ENCODE peak calls at places on chromosomes 16 and 17, in nine cellular contexts. One of them, this sample, is unnamed.

GRCh38 chr16:11053916-11054460 is 109.6 kb downstream of the CLEC16A start:
- DNase-seq in glutamatergic neuron: peak
- DNase-seq in upper lobe of right lung: peak
- DNase-seq in esophagus muscularis mucosa: no peak
- DNase-seq in cardiac muscle cell: no peak
- DNase-seq in adrenal gland: no peak
- DNase-seq in OCI-LY7: no peak
- DNase-seq in AG10803: no peak
- DNase-seq in heart left ventricle: no peak
- DNase-seq in this sample: no peak

GRCh38 chr17:43559161-43559816 is 13.1 kb upstream of the ETV4 start:
- DNase-seq in AG10803: peak
- DNase-seq in adrenal gland: peak
- DNase-seq in esophagus muscularis mucosa: no peak
- DNase-seq in upper lobe of right lung: no peak
- DNase-seq in heart left ventricle: no peak
- DNase-seq in glutamatergic neuron: no peak
- DNase-seq in cardiac muscle cell: no peak
- DNase-seq in OCI-LY7: no peak
- DNase-seq in this sample: no peak

GRCh38 chr16:68367034-68367433 is 56.2 kb downstream of the PRMT7 start:
- DNase-seq in cardiac muscle cell: peak
- DNase-seq in glutamatergic neuron: no peak
- DNase-seq in esophagus muscularis mucosa: no peak
- DNase-seq in upper lobe of right lung: no peak
- DNase-seq in heart left ventricle: no peak
- DNase-seq in AG10803: peak
- DNase-seq in OCI-LY7: peak
- DNase-seq in adrenal gland: peak
- DNase-seq in this sample: peak

GRCh38 chr16:9050102-9050830 is 41.2 kb upstream of the HAPSTR1 start:
- DNase-seq in adrenal gland: no peak
- DNase-seq in cardiac muscle cell: peak
- DNase-seq in OCI-LY7: peak
- DNase-seq in heart left ventricle: no peak
- DNase-seq in glutamatergic neuron: peak
- DNase-seq in upper lobe of right lung: no peak
- DNase-seq in AG10803: no peak
- DNase-seq in esophagus muscularis mucosa: no peak
- DNase-seq in this sample: peak

GRCh38 chr17:56478836-56479447 is 114.6 kb upstream of the NOG start:
- DNase-seq in heart left ventricle: no peak
- DNase-seq in cardiac muscle cell: peak
- DNase-seq in glutamatergic neuron: peak
- DNase-seq in adrenal gland: peak
- DNase-seq in OCI-LY7: peak
- DNase-seq in AG10803: peak
- DNase-seq in upper lobe of right lung: no peak
- DNase-seq in esophagus muscularis mucosa: no peak
- DNase-seq in this sample: no peak

GRCh38 chr17:57484081-57484666 is 227.9 kb downstream of the MSI2 start:
- DNase-seq in upper lobe of right lung: no peak
- DNase-seq in adrenal gland: no peak
- DNase-seq in glutamatergic neuron: no peak
- DNase-seq in cardiac muscle cell: no peak
- DNase-seq in esophagus muscularis mucosa: no peak
- DNase-seq in AG10803: peak
- DNase-seq in OCI-LY7: no peak
- DNase-seq in heart left ventricle: no peak
- DNase-seq in this sample: no peak

GRCh38 chr16:31129568-31130335 is 5.8 kb downstream of the PRSS8 start:
- DNase-seq in upper lobe of right lung: peak
- DNase-seq in heart left ventricle: peak
- DNase-seq in cardiac muscle cell: no peak
- DNase-seq in OCI-LY7: no peak
- DNase-seq in esophagus muscularis mucosa: no peak
- DNase-seq in adrenal gland: peak
- DNase-seq in AG10803: no peak
- DNase-seq in glutamatergic neuron: no peak
- DNase-seq in this sample: no peak

GRCh38 chr16:51607202-51607756 is 456.2 kb upstream of the SALL1 start:
- DNase-seq in glutamatergic neuron: no peak
- DNase-seq in adrenal gland: no peak
- DNase-seq in upper lobe of right lung: no peak
- DNase-seq in AG10803: peak
- DNase-seq in cardiac muscle cell: no peak
- DNase-seq in OCI-LY7: no peak
- DNase-seq in esophagus muscularis mucosa: no peak
- DNase-seq in heart left ventricle: no peak
- DNase-seq in this sample: no peak

GRCh38 chr17:69235338-69236058 is 6.9 kb upstream of the ABCA10 start:
- DNase-seq in cardiac muscle cell: peak
- DNase-seq in AG10803: peak
- DNase-seq in esophagus muscularis mucosa: peak
- DNase-seq in OCI-LY7: peak
- DNase-seq in glutamatergic neuron: peak
- DNase-seq in adrenal gland: peak
- DNase-seq in heart left ventricle: peak
- DNase-seq in upper lobe of right lung: peak
- DNase-seq in this sample: peak

GRCh38 chr16:66824006-66824405 is 6.8 kb downstream of the NAE1 start:
- DNase-seq in adrenal gland: no peak
- DNase-seq in cardiac muscle cell: no peak
- DNase-seq in OCI-LY7: no peak
- DNase-seq in AG10803: no peak
- DNase-seq in heart left ventricle: no peak
- DNase-seq in upper lobe of right lung: no peak
- DNase-seq in esophagus muscularis mucosa: no peak
- DNase-seq in glutamatergic neuron: no peak
- DNase-seq in this sample: no peak

GRCh38 chr17:11935734-11936406 is 61.4 kb downstream of the ZNF18 start:
- DNase-seq in esophagus muscularis mucosa: no peak
- DNase-seq in AG10803: peak
- DNase-seq in upper lobe of right lung: no peak
- DNase-seq in adrenal gland: peak
- DNase-seq in OCI-LY7: peak
- DNase-seq in heart left ventricle: no peak
- DNase-seq in glutamatergic neuron: peak
- DNase-seq in cardiac muscle cell: peak
- DNase-seq in this sample: peak

GRCh38 chr16:28554634-28555423 is 1.1 kb downstream of the SGF29 start:
- DNase-seq in OCI-LY7: no peak
- DNase-seq in cardiac muscle cell: no peak
- DNase-seq in adrenal gland: no peak
- DNase-seq in heart left ventricle: no peak
- DNase-seq in glutamatergic neuron: no peak
- DNase-seq in esophagus muscularis mucosa: no peak
- DNase-seq in AG10803: no peak
- DNase-seq in upper lobe of right lung: no peak
- DNase-seq in this sample: no peak
- TF ChIP-seq CTCF in OCI-LY7: no peak
- TF ChIP-seq CTCF in cardiac muscle cell: no peak
- TF ChIP-seq CTCF in adrenal gland: no peak
- TF ChIP-seq CTCF in heart left ventricle: no peak
- TF ChIP-seq CTCF in glutamatergic neuron: no peak
- TF ChIP-seq CTCF in esophagus muscularis mucosa: no peak
- TF ChIP-seq CTCF in AG10803: no peak
- TF ChIP-seq CTCF in upper lobe of right lung: no peak
- TF ChIP-seq CTCF in this sample: no peak

DNA sequence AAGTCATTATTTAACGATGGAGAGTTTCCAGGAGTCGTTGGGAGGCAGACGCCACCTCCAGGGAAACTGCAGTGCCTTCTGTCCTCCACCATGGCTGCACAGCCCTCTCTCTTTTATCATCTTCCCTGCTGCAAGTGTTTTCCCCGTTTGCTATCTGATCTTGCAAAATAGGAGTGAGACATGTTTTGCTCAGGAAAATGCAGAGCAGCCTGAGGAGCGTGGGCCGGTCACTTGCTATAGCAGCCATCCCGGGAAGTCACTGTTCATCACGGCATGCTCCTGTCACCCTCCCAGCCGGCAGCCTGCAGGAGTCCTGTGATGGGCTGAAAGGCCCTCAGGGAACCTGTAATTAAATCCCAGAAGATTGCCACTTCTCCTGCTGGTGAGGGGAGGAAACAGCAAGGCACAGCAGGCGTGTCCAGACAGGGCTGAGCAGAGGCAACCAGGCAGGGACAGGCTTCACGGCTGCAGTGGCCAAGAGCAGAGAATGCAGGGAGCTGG is 143.1 kb downstream of the GSG1L start:
- DNase-seq in AG10803: no peak
- DNase-seq in heart left ventricle: no peak
- DNase-seq in upper lobe of right lung: no peak
- DNase-seq in esophagus muscularis mucosa: no peak
- DNase-seq in adrenal gland: no peak
- DNase-seq in OCI-LY7: no peak
- DNase-seq in cardiac muscle cell: peak
- DNase-seq in glutamatergic neuron: peak
- DNase-seq in this sample: peak
- TF ChIP-seq CTCF in AG10803: no peak
- TF ChIP-seq CTCF in heart left ventricle: no peak
- TF ChIP-seq CTCF in upper lobe of right lung: no peak
- TF ChIP-seq CTCF in esophagus muscularis mucosa: no peak
- TF ChIP-seq CTCF in adrenal gland: no peak
- TF ChIP-seq CTCF in OCI-LY7: no peak
- TF ChIP-seq CTCF in cardiac muscle cell: peak
- TF ChIP-seq CTCF in glutamatergic neuron: peak
- TF ChIP-seq CTCF in this sample: peak

DNA sequence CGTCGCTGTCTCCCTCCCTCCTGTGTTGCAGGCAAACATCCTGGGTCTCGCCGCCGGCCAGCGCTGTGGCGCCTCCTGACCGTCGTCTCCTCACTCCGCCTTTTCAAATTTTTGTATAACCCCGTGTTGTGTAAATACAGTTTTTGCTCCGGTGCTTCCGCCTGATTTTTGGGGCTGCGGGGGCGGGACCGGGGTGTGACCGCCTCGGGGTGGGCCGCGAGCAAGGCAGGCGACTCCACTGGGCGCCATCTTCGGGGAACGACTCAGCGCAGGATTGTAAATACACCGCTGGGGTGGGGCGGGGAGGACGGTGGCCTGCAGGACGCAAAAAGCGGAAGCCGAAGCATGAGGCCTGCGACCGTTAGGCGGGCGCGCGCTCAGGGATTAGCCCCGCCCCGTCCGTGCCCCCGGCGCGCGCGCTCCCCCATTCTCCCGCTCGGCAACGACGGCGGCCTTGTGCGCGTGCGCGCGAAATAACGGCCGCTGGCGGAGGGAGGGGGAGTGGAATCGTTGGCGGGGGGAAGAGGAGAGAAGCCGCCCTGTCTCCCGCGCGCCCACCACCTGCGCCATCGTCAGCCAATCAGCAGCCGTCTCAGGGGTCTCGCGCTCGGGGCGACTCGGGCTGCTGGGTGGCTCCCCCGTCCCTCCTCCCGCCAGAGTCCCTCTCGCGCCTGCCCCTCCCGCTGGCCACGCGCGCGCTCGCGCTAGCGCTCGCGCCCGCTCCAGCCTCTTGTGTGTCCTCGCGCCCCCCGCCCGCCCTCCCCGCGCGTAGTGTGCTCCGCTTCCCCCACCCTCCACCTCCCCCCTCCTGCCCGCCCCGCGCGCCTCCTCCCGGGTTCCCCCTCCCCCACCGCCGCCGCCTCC is 865 bp upstream of the MAZ start:
- DNase-seq in esophagus muscularis mucosa: peak
- DNase-seq in glutamatergic neuron: peak
- DNase-seq in upper lobe of right lung: peak
- DNase-seq in heart left ventricle: peak
- DNase-seq in adrenal gland: peak
- DNase-seq in AG10803: peak
- DNase-seq in OCI-LY7: peak
- DNase-seq in cardiac muscle cell: peak
- DNase-seq in this sample: peak
- TF ChIP-seq CTCF in esophagus muscularis mucosa: no peak
- TF ChIP-seq CTCF in glutamatergic neuron: no peak
- TF ChIP-seq CTCF in upper lobe of right lung: no peak
- TF ChIP-seq CTCF in heart left ventricle: peak
- TF ChIP-seq CTCF in adrenal gland: no peak
- TF ChIP-seq CTCF in AG10803: no peak
- TF ChIP-seq CTCF in OCI-LY7: no peak
- TF ChIP-seq CTCF in cardiac muscle cell: no peak
- TF ChIP-seq CTCF in this sample: peak

GRCh38 chr17:41666708-41667279 is 21.9 kb upstream of the EIF1 start:
- DNase-seq in adrenal gland: peak
- DNase-seq in glutamatergic neuron: peak
- DNase-seq in upper lobe of right lung: peak
- DNase-seq in esophagus muscularis mucosa: peak
- DNase-seq in cardiac muscle cell: peak
- DNase-seq in AG10803: peak
- DNase-seq in OCI-LY7: peak
- DNase-seq in heart left ventricle: peak
- DNase-seq in this sample: peak

GRCh38 chr17:41666336-41666680 is 22.4 kb upstream of the EIF1 start:
- DNase-seq in cardiac muscle cell: no peak
- DNase-seq in adrenal gland: peak
- DNase-seq in AG10803: peak
- DNase-seq in esophagus muscularis mucosa: no peak
- DNase-seq in heart left ventricle: peak
- DNase-seq in OCI-LY7: peak
- DNase-seq in glutamatergic neuron: no peak
- DNase-seq in upper lobe of right lung: peak
- DNase-seq in this sample: no peak

GRCh38 chr17:41664587-41665565 is 23.8 kb upstream of the EIF1 start:
- DNase-seq in AG10803: no peak
- DNase-seq in heart left ventricle: peak
- DNase-seq in adrenal gland: no peak
- DNase-seq in cardiac muscle cell: no peak
- DNase-seq in glutamatergic neuron: no peak
- DNase-seq in upper lobe of right lung: no peak
- DNase-seq in esophagus muscularis mucosa: no peak
- DNase-seq in OCI-LY7: no peak
- DNase-seq in this sample: no peak

GRCh38 chr17:41665566-41666335 is 22.9 kb upstream of the EIF1 start:
- DNase-seq in heart left ventricle: peak
- DNase-seq in upper lobe of right lung: peak
- DNase-seq in esophagus muscularis mucosa: peak
- DNase-seq in adrenal gland: peak
- DNase-seq in cardiac muscle cell: peak
- DNase-seq in OCI-LY7: peak
- DNase-seq in glutamatergic neuron: peak
- DNase-seq in AG10803: peak
- DNase-seq in this sample: peak

DNA sequence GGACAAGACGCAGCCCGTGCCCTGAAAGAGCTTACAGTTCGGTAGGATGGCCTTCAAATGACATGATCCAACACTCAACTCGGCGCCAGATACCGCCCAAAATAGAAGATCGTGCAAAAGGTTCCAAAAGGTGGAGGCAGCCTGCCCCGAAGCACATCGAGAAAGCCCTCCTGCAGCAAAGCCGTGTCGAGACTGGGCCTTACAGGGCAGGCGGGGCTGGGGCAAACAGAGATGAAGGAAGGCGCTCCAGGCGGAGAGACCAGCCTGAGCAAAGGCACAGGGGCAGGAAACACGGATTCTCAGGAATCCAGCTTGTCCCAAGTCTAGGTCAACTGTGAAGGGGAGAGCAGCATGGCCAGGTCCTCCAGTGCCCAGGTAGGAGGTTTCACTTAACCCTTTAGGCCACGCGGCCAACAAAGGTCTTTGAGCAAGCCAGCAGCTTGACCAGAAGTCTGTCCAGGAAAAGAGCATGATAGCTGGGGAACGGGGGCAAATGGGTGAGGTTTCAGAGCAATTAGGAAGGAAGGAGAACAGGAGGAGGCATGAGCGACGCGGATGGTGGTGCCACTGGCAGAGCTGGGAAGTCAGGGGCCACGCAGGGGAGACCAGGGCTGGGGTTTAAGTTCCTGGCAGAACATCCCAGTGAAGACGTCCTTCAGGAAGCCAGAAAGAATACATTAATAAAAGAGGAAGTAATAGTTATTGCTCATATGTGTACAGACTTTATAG is 21.2 kb upstream of the EIF1 start:
- DNase-seq in upper lobe of right lung: no peak
- DNase-seq in glutamatergic neuron: no peak
- DNase-seq in OCI-LY7: no peak
- DNase-seq in heart left ventricle: peak
- DNase-seq in AG10803: no peak
- DNase-seq in adrenal gland: no peak
- DNase-seq in cardiac muscle cell: no peak
- DNase-seq in esophagus muscularis mucosa: no peak
- DNase-seq in this sample: no peak
- TF ChIP-seq CTCF in upper lobe of right lung: no peak
- TF ChIP-seq CTCF in glutamatergic neuron: no peak
- TF ChIP-seq CTCF in OCI-LY7: peak
- TF ChIP-seq CTCF in heart left ventricle: peak
- TF ChIP-seq CTCF in AG10803: no peak
- TF ChIP-seq CTCF in adrenal gland: no peak
- TF ChIP-seq CTCF in cardiac muscle cell: no peak
- TF ChIP-seq CTCF in esophagus muscularis mucosa: no peak
- TF ChIP-seq CTCF in this sample: no peak